ENCODE peak calls at places on chromosomes 3 and 15, in four cellular contexts. A, X, B and I are unnamed samples.

GRCh38 chr15:94912760-94913159 is 681.4 kb downstream of the MCTP2 start:
- DNase-seq in A (no peak), X (no peak), B (no peak), I (no peak)

GRCh38 chr3:138197058-138197457 is 10.0 kb downstream of the ARMC8 start:
- DNase-seq in A (no peak), X (no peak), B (peak), I (no peak)

GRCh38 chr15:91865903-91866302 is 12.4 kb downstream of the SLCO3A1 start:
- DNase-seq in A (no peak), X (no peak), B (no peak), I (no peak)

GRCh38 chr3:177680442-177680821 is 483.1 kb upstream of the TBL1XR1 start:
- DNase-seq in A (no peak), X (no peak), B (no peak), I (no peak)

GRCh38 chr15:55277116-55277564 is 12.5 kb downstream of the RAB27A start:
- DNase-seq in A (no peak), X (no peak), B (no peak), I (no peak)

GRCh38 chr3:111652492-111653180 is 57.5 kb upstream of the ZBED2 start:
- DNase-seq in A (no peak), X (no peak), B (no peak), I (no peak)

GRCh38 chr3:52231502-52232278 is 6.2 kb upstream of the TLR9 start:
- DNase-seq in A (peak), X (peak), B (peak), I (no peak)

GRCh38 chr3:141414800-141415462 is 46.6 kb downstream of the ZBTB38 start:
- DNase-seq in A (peak), X (no peak), B (no peak), I (no peak)

GRCh38 chr3:46701211-46701939 is at the start of gene TMIE:
- DNase-seq in A (no peak), X (peak), B (no peak), I (no peak)

GRCh38 chr15:69919816-69920215 is 177.9 kb downstream of the TLE3 start:
- DNase-seq in A (no peak), X (no peak), B (no peak), I (no peak)

GRCh38 chr3:81742581-81742980 is 18.9 kb downstream of the GBE1 start:
- DNase-seq in A (no peak), X (no peak), B (no peak), I (no peak)